ENCODE peak calls at places on chromosomes 13 and 19, in four cellular contexts. V, B, N and Q are unnamed samples.

GRCh38 chr19:28485300-28485699 is 727.7 kb downstream of the UQCRFS1 start:
- DNase-seq in V (no peak), N (no peak), B (no peak), Q (no peak)

GRCh38 chr13:49539746-49540145 is 44.0 kb downstream of the PHF11 start:
- DNase-seq in N (no peak), B (no peak), V (no peak), Q (no peak)

GRCh38 chr19:48925240-48925843 is 8.2 kb upstream of the DHDH start:
- DNase-seq in N (peak; percentile 68), V (peak; percentile 41), B (peak; percentile 26), Q (no peak)

GRCh38 chr19:14383556-14383897 is 2.3 kb downstream of the ADGRE5 start:
- DNase-seq in B (no peak), V (no peak), N (peak; percentile 51), Q (no peak)

GRCh38 chr13:34164585-34164984 is 346.6 kb downstream of the RFC3 start:
- DNase-seq in V (no peak), N (no peak), B (no peak), Q (no peak)

GRCh38 chr19:5117421-5117820 is 148.5 kb downstream of the KDM4B start:
- DNase-seq in N (no peak), B (no peak), V (no peak), Q (no peak)

GRCh38 chr19:49570138-49570856 is 10.1 kb downstream of the NOSIP start:
- DNase-seq in N (peak; percentile 92), V (no peak), B (peak; percentile 91), Q (peak; percentile 86)

GRCh38 chr13:70959376-70959775 is 851.1 kb upstream of the KLHL1 start:
- DNase-seq in N (no peak), V (no peak), B (no peak), Q (no peak)

GRCh38 chr19:8000298-8001038 is 5.0 kb downstream of the ELAVL1 start:
- DNase-seq in B (no peak), V (no peak), N (no peak), Q (no peak)

GRCh38 chr19:6602729-6603114 is 11.8 kb upstream of the CD70 start:
- DNase-seq in N (no peak), V (no peak), B (no peak), Q (no peak)

GRCh38 chr19:21084343-21084742 is 2.3 kb downstream of the ZNF714 start:
- DNase-seq in B (peak; percentile 26), N (peak; percentile 5), V (peak; percentile 52), Q (peak; percentile 46)

GRCh38 chr19:48810151-48810550 is 678 bp downstream of the BCAT2 start:
- DNase-seq in V (no peak), N (no peak), B (no peak), Q (no peak)

GRCh38 chr19:47097396-47098217 is 16.0 kb downstream of the ZC3H4 start:
- DNase-seq in N (peak; percentile 82), B (no peak), V (no peak), Q (no peak)

GRCh38 chr13:20721454-20722357 is 18.2 kb downstream of the IL17D start:
- DNase-seq in N (peak; percentile 77), V (peak; percentile 27), B (peak; percentile 66), Q (no peak)

GRCh38 chr13:32737679-32738078 is 151.4 kb downstream of the PDS5B start:
- DNase-seq in N (peak; percentile 28), B (no peak), V (no peak), Q (no peak)

GRCh38 chr19:3142292-3142670 is 6.4 kb downstream of the GNA15 start:
- DNase-seq in N (peak; percentile 92), B (no peak), V (peak; percentile 51), Q (no peak)

GRCh38 chr19:43738780-43739211 is 16.0 kb downstream of the SMG9 start:
- DNase-seq in V (no peak), N (peak; percentile 33), B (peak; percentile 46), Q (no peak)

GRCh38 chr19:43739419-43739818 is 15.3 kb downstream of the SMG9 start:
- DNase-seq in B (no peak), N (no peak), V (no peak), Q (no peak)

GRCh38 chr19:43741075-43741840 is 13.5 kb downstream of the SMG9 start:
- DNase-seq in V (no peak), N (no peak), B (no peak), Q (no peak)

GRCh38 chr19:43743059-43743458 is 11.7 kb downstream of the SMG9 start:
- DNase-seq in V (no peak), N (peak; percentile 77), B (no peak), Q (no peak)

GRCh38 chr19:43739836-43740235 is 14.9 kb downstream of the SMG9 start:
- DNase-seq in V (no peak), N (no peak), B (no peak), Q (no peak)
- H3K4me3 ChIP-seq in V (no peak overlapping the region), N (no peak overlapping the region), B (no peak overlapping the region), Q (no peak overlapping the region)

GRCh38 chr19:1859319-1859718 is 4.1 kb downstream of the KLF16 start:
- DNase-seq in V (no peak), N (no peak), B (peak; percentile 77), Q (no peak)
- H3K4me3 ChIP-seq in V (peak overlapping the region; percentile 87), N (no peak overlapping the region), B (no peak overlapping the region), Q (no peak overlapping the region)

GRCh38 chr13:44273991-44274810 is 99.4 kb upstream of the SERP2 start:
- DNase-seq in B (no peak), N (peak; percentile 77), V (no peak), Q (peak; percentile 21)
- H3K4me3 ChIP-seq in B (no peak overlapping the region), N (peak overlapping the region; percentile 3), V (peak overlapping the region; percentile 1), Q (peak overlapping the region; percentile 83)

DNA sequence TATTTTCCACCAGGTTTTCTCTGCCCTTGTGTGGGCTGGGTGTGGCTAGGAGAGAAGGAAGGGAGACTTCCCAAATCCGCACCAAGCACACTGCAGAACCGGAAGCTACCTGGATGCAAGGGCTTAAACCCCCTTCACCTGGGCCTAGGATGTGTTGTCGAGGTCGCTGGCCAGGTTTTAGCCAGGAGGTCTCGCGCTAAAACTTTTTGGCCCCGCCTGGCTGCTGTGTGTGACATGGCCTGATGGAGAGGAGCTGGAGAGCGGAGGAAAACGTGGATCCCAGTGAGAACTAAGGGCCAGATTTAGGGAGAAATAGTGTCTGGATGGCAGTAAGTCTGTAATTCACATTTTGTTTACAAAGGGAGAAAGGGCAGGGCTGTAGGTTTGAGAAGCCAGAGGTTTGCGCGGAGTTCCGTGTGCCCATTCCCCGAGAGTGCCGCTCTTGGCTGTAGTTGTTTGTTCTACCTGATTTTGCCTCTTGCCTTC is 3.1 kb upstream of the TSHZ3 start:
- DNase-seq in B (peak; percentile 70), V (no peak), N (no peak), Q (no peak)
- H3K4me3 ChIP-seq in B (peak overlapping the region; percentile 15), V (peak overlapping the region; percentile 73), N (no peak overlapping the region), Q (no peak overlapping the region)

GRCh38 chr19:18893573-18894253 is 2.2 kb downstream of the CERS1 start:
- DNase-seq in V (no peak), B (no peak), N (no peak), Q (no peak)

GRCh38 chr19:18895828-18896341 is at the start of gene CERS1:
- DNase-seq in N (no peak), B (peak; percentile 51), V (no peak), Q (no peak)

GRCh38 chr19:18896421-18896841 is 473 bp upstream of the CERS1 start:
- DNase-seq in N (no peak), B (no peak), V (no peak), Q (no peak)

GRCh38 chr19:18895038-18895827 is 725 bp downstream of the CERS1 start:
- DNase-seq in V (no peak), B (peak; percentile 81), N (peak; percentile 24), Q (no peak)

GRCh38 chr19:18894254-18895037 is 1.5 kb downstream of the CERS1 start:
- DNase-seq in N (peak; percentile 60), B (peak; percentile 62), V (peak; percentile 19), Q (no peak)
- H3K4me3 ChIP-seq in N (peak overlapping the region; percentile 64), B (no peak overlapping the region), V (peak overlapping the region; percentile 63), Q (no peak overlapping the region)